ENCODE peak calls at places on chromosomes 4 and X, in eight cellular contexts. D is MCF 10A; F is cardiac fibroblast; K is heart left ventricle; M is lower lobe of right lung; C is stimulated activated naive CD8-positive, alpha-beta T cell treated with anti-CD3 and anti-CD28 coated beads, Interleukin-15, Interleukin-2, amounts not matched to agents 100 U/mL and 50 U/mL, for 24 hours; W is Right ventricle myocardium inferior; S is SK-N-SH. A is an unnamed sample.
A peak's percentile ranks its signal among the peaks of the same experiment; 100 is the strongest.

GRCh38 chr4:6749340-6750171 is 33.0 kb upstream of the KIAA0232 start:
- DNase-seq in D (peak; percentile 73), F (peak; percentile 40), K (no peak), M (peak; percentile 87), C (no peak), W (peak; percentile 84), S (peak; percentile 44), A (peak; percentile 84)

GRCh38 chrX:100643943-100644587 is at the start of gene SRPX2:
- DNase-seq in D (peak; percentile 86), F (peak; percentile 92), K (peak; percentile 17), M (peak; percentile 41), C (no peak), W (no peak), S (no peak), A (no peak)

GRCh38 chrX:154748712-154749339 is 2.1 kb downstream of the GAB3 start:
- DNase-seq in D (peak; percentile 79), F (peak; percentile 66), K (peak; percentile 37), M (no peak), C (no peak), W (no peak), S (peak; percentile 70), A (no peak)

GRCh38 chr4:83083925-83084475 is 30.5 kb downstream of the PLAC8 start:
- DNase-seq in D (no peak), F (peak; percentile 15), K (no peak), M (peak; percentile 64), C (peak; percentile 51), W (no peak), S (no peak), A (no peak)

GRCh38 chr4:73726000-73726399 is 14.4 kb upstream of the CXCL8 start:
- DNase-seq in D (peak; percentile 85), F (peak; percentile 91), K (no peak), M (no peak), C (no peak), W (no peak), S (no peak), A (no peak)

GRCh38 chr4:15667006-15667405 is 11.8 kb upstream of the FBXL5 start:
- DNase-seq in D (no peak), F (no peak), K (no peak), M (no peak), C (no peak), W (no peak), S (no peak), A (no peak)

GRCh38 chrX:19721726-19722370 is 165.6 kb downstream of the SH3KBP1 start:
- DNase-seq in D (no peak), F (no peak), K (no peak), M (peak; percentile 50), C (no peak), W (no peak), S (no peak), A (no peak)

GRCh38 chrX:68944211-68944610 is 115.4 kb downstream of the EFNB1 start:
- DNase-seq in D (no peak), F (no peak), K (no peak), M (no peak), C (no peak), W (no peak), S (no peak), A (no peak)

GRCh38 chr4:152100378-152101201 is 339.8 kb upstream of the GATB start:
- DNase-seq in D (peak; percentile 24), F (no peak), K (no peak), M (no peak), C (peak; percentile 63), W (no peak), S (no peak), A (no peak)